ENCODE peak calls at places on chromosomes 3 and 15, in nine cellular contexts. G is DMS53; D is Kasumi-1; A is substantia nigra; B is cardiac muscle cell; H is AG08396; T is HCEC 1CT; E is effector memory CD8-positive, alpha-beta T cell; R is epithelial cell of prostate. V is an unnamed sample.

GRCh38 chr3:122082357-122082756 is 27.2 kb downstream of the CD86 start:
- DNase-seq in R (no peak), T (no peak), E (no peak), D (no peak), G (no peak), H (no peak), A (no peak), B (no peak), V (no peak)

GRCh38 chr3:121152573-121152972 is 244.6 kb downstream of the STXBP5L start:
- DNase-seq in E (no peak), H (no peak), A (no peak), D (peak; percentile 71), G (peak; percentile 46), T (no peak), R (no peak), B (no peak), V (peak; percentile 15)

GRCh38 chr3:134658555-134658954 is 7.7 kb upstream of the KY start:
- DNase-seq in G (no peak), R (no peak), E (no peak), B (no peak), T (no peak), D (no peak), H (no peak), A (no peak), V (no peak)

GRCh38 chr3:30034246-30034991 is 572.0 kb upstream of the TGFBR2 start:
- DNase-seq in D (no peak), A (no peak), G (no peak), E (no peak), T (no peak), H (no peak), B (no peak), R (no peak), V (no peak)

GRCh38 chr15:68020685-68021084 is 33.4 kb upstream of the PIAS1 start:
- DNase-seq in B (no peak), A (no peak), D (no peak), E (no peak), H (no peak), T (no peak), G (no peak), R (no peak), V (no peak)

GRCh38 chr3:184126006-184126405 is 9.2 kb upstream of the EIF2B5 start:
- DNase-seq in G (no peak), A (no peak), T (peak; percentile 57), E (no peak), B (no peak), D (no peak), R (no peak), H (no peak), V (no peak)

GRCh38 chr3:141091416-141091815 is 40.3 kb downstream of the SPSB4 start:
- DNase-seq in E (no peak), A (no peak), H (no peak), B (no peak), G (no peak), D (no peak), R (no peak), T (no peak), V (peak; percentile 67)

GRCh38 chr3:196320110-196320509 is 2.1 kb upstream of the DYNLT2B start:
- DNase-seq in T (no peak), D (no peak), R (peak; percentile 70), H (no peak), A (no peak), B (no peak), G (no peak), E (no peak), V (peak; percentile 33)

GRCh38 chr3:49593046-49593445 is 38.8 kb downstream of the BSN start:
- DNase-seq in R (no peak), T (peak; percentile 25), H (no peak), B (no peak), E (no peak), D (no peak), G (no peak), A (no peak), V (no peak)

GRCh38 chr3:152056481-152056880 is 183.0 kb downstream of the SUCNR1 start:
- DNase-seq in T (no peak), A (no peak), B (no peak), H (no peak), D (no peak), E (no peak), G (peak; percentile 31), R (no peak), V (peak; percentile 59)

GRCh38 chr15:82177291-82178010 is 85.1 kb downstream of the EFL1 start:
- DNase-seq in G (no peak), R (peak; percentile 50), T (peak; percentile 54), H (peak; percentile 24), B (no peak), E (no peak), D (no peak), A (no peak), V (no peak)

GRCh38 chr3:56222866-56223265 is 245.4 kb downstream of the ERC2 start:
- DNase-seq in G (no peak), R (no peak), H (no peak), A (peak; percentile 3), B (no peak), E (no peak), D (no peak), T (no peak), V (no peak)

GRCh38 chr3:87422333-87422732 is 145.9 kb upstream of the POU1F1 start:
- DNase-seq in H (no peak), B (no peak), E (no peak), G (no peak), T (no peak), D (no peak), R (no peak), A (no peak), V (no peak)

GRCh38 chr3:114362815-114363214 is 69.0 kb downstream of the TIGIT start:
- DNase-seq in D (peak; percentile 56), H (peak; percentile 32), A (no peak), E (no peak), T (peak; percentile 51), B (peak; percentile 25), G (peak; percentile 43), R (no peak), V (peak; percentile 43)

GRCh38 chr3:49273825-49274532 is 3.1 kb downstream of the C3orf62 start:
- DNase-seq in B (no peak), A (no peak), E (no peak), G (no peak), H (no peak), T (no peak), D (no peak), R (no peak), V (no peak)

GRCh38 chr3:5194341-5194740 is 6.8 kb downstream of the EDEM1 start:
- DNase-seq in E (no peak), R (no peak), H (no peak), T (no peak), A (no peak), D (no peak), B (no peak), G (no peak), V (no peak)

GRCh38 chr15:28726102-28726501 is 13.9 kb upstream of the GOLGA8M start:
- DNase-seq in H (no peak), T (no peak), R (no peak), D (no peak), E (no peak), B (no peak), A (no peak), G (no peak), V (no peak)

GRCh38 chr3:181886676-181887075 is 175.0 kb downstream of the SOX2 start:
- DNase-seq in R (peak; percentile 46), T (no peak), B (no peak), E (no peak), G (no peak), D (no peak), H (no peak), A (no peak), V (peak; percentile 50)

GRCh38 chr3:15325228-15325627 is 7.2 kb downstream of the SH3BP5 start:
- DNase-seq in H (peak; percentile 50), E (no peak), R (no peak), D (no peak), A (no peak), B (no peak), T (peak; percentile 24), G (no peak), V (peak; percentile 61)

GRCh38 chr3:39432342-39432741 is 25.8 kb downstream of the RPSA start:
- DNase-seq in G (no peak), B (no peak), T (no peak), D (no peak), E (no peak), H (no peak), R (no peak), A (no peak), V (no peak)

GRCh38 chr3:167684389-167684993 is 30.7 kb upstream of the WDR49 start:
- DNase-seq in H (peak; percentile 29), D (peak; percentile 64), R (no peak), B (peak; percentile 81), E (peak; percentile 62), T (peak; percentile 52), A (peak; percentile 8), G (peak; percentile 75), V (peak; percentile 78)

GRCh38 chr3:13781417-13781816 is 98.5 kb downstream of the WNT7A start:
- DNase-seq in R (no peak), B (no peak), E (no peak), G (no peak), D (no peak), H (no peak), A (no peak), T (no peak), V (no peak)

GRCh38 chr3:112585782-112586181 is 23.9 kb downstream of the SLC35A5 start:
- DNase-seq in T (no peak), R (no peak), A (no peak), B (no peak), D (no peak), G (no peak), E (no peak), H (no peak), V (no peak)

GRCh38 chr3:148066787-148067186 is 630.9 kb upstream of the AGTR1 start:
- DNase-seq in T (no peak), H (no peak), R (no peak), B (no peak), D (no peak), A (no peak), G (no peak), E (no peak), V (no peak)

GRCh38 chr15:30929064-30929669 is 25.5 kb downstream of the FAN1 start:
- DNase-seq in G (peak; percentile 93), E (no peak), H (no peak), B (no peak), T (no peak), A (no peak), R (no peak), D (no peak), V (peak; percentile 62)

GRCh38 chr15:101650145-101650544 is 2.0 kb downstream of the TM2D3 start:
- DNase-seq in R (no peak), A (no peak), E (no peak), H (no peak), G (no peak), D (no peak), B (no peak), T (no peak), V (peak; percentile 12)

GRCh38 chr3:100105536-100105935 is 8.8 kb downstream of the FILIP1L start:
- DNase-seq in H (no peak), G (no peak), E (no peak), B (no peak), A (no peak), T (no peak), D (no peak), R (no peak), V (peak; percentile 31)

GRCh38 chr3:33678073-33678472 is 40.0 kb downstream of the CLASP2 start:
- DNase-seq in G (no peak), E (no peak), A (no peak), D (no peak), H (no peak), R (no peak), B (no peak), T (no peak), V (no peak)

GRCh38 chr15:39363761-39364586 is 216.9 kb upstream of the THBS1 start:
- DNase-seq in D (no peak), T (peak; percentile 26), A (no peak), B (no peak), R (no peak), H (no peak), G (peak; percentile 9), E (no peak), V (no peak)

V was measured in NCI-H69.